ENCODE peak calls at places on chromosomes 4 and X, in ten cellular contexts. Z is fibroblast of the aortic adventitia; Q is effector CD4-positive, alpha-beta T cell; R is COLO829; I is H9; V is glomerular endothelial cell; N is activated gamma-delta T cell treated with Interleukin-2 at 50 U/mL for 16 hours; P is stimulated activated CD8-positive, alpha-beta memory T cell treated with anti-CD3 and anti-CD28 coated beads, Interleukin-7, amount 100 ng/mL, for 4 hours; K is glutamatergic neuron; T is aorta. S is an unnamed sample.
A peak's percentile ranks its signal among the peaks of the same experiment; 100 is the strongest.

GRCh38 chr4:38591617-38592337 is 72.2 kb upstream of the KLF3 start:
- DNase-seq in P (no peak), T (no peak), I (no peak), Z (peak; percentile 54), Q (no peak), R (no peak), N (no peak), K (no peak), V (no peak), S (no peak)

GRCh38 chrX:114344756-114345155 is 239.1 kb upstream of the HTR2C start:
- DNase-seq in P (no peak), I (no peak), K (no peak), N (no peak), Z (peak; percentile 51), T (no peak), V (no peak), R (peak; percentile 6), Q (no peak), S (peak; percentile 58)

GRCh38 chr4:57080781-57081650 is 29.2 kb downstream of the IGFBP7 start:
- DNase-seq in Z (peak; percentile 96), V (peak; percentile 92), N (no peak), T (peak; percentile 78), Q (no peak), P (no peak), I (no peak), R (peak; percentile 85), K (no peak), S (no peak)

GRCh38 chr4:1250921-1251772 is 2.2 kb upstream of the CTBP1 start:
- DNase-seq in T (peak; percentile 67), N (no peak), V (no peak), P (no peak), Z (no peak), I (no peak), Q (no peak), K (no peak), R (no peak), S (no peak)

GRCh38 chr4:145722561-145722960 is 42.6 kb downstream of the C4orf51 start:
- DNase-seq in N (no peak), K (no peak), I (no peak), Z (no peak), V (no peak), T (no peak), Q (no peak), R (no peak), P (no peak), S (peak; percentile 49)

GRCh38 chrX:47796433-47796906 is 40.2 kb upstream of the ZNF81 start:
- DNase-seq in K (no peak), P (no peak), Q (no peak), T (no peak), V (no peak), R (peak; percentile 14), I (no peak), Z (peak; percentile 64), N (no peak), S (no peak)

GRCh38 chr4:16337936-16338335 is 111.7 kb upstream of the TAPT1 start:
- DNase-seq in P (no peak), Q (no peak), T (no peak), I (no peak), K (no peak), V (no peak), N (no peak), R (no peak), Z (peak; percentile 52), S (no peak)

GRCh38 chr4:81062001-81062400 is 31.5 kb downstream of the BMP3 start:
- DNase-seq in N (no peak), T (no peak), V (no peak), P (no peak), Q (no peak), K (no peak), Z (no peak), I (no peak), R (no peak), S (no peak)

GRCh38 chrX:78658851-78659744 is at the start of gene RTL3:
- DNase-seq in P (no peak), Q (no peak), V (no peak), Z (peak; percentile 86), K (no peak), I (no peak), N (no peak), T (no peak), R (no peak), S (no peak)

GRCh38 chr4:1233641-1234277 is 15.2 kb downstream of the CTBP1 start:
- DNase-seq in K (no peak), R (no peak), Z (peak; percentile 44), T (peak; percentile 70), I (no peak), N (no peak), Q (no peak), V (no peak), P (no peak), S (no peak)

GRCh38 chrX:112844250-112844649 is 3.6 kb upstream of the AMOT start:
- DNase-seq in T (no peak), Q (no peak), P (no peak), N (no peak), V (no peak), R (no peak), K (no peak), Z (no peak), I (no peak), S (no peak)

GRCh38 chr4:128727658-128728057 is 81.8 kb upstream of the JADE1 start:
- DNase-seq in I (no peak), R (no peak), Q (no peak), T (no peak), N (no peak), K (no peak), V (no peak), Z (peak; percentile 8), P (no peak), S (no peak)

GRCh38 chrX:136880003-136880451 is 498 bp downstream of the RBMX start:
- DNase-seq in V (no peak), R (no peak), P (peak; percentile 7), Z (peak; percentile 19), T (no peak), I (no peak), K (peak; percentile 14), N (peak; percentile 22), Q (peak; percentile 28), S (peak; percentile 55)

GRCh38 chrX:153708415-153708814 is 15.8 kb downstream of the BCAP31 start:
- DNase-seq in Q (peak; percentile 7), Z (peak; percentile 75), R (peak; percentile 72), K (peak; percentile 78), N (no peak), T (no peak), P (no peak), I (peak; percentile 78), V (no peak), S (peak; percentile 69)

GRCh38 chrX:136765957-136766356 is 14.8 kb downstream of the ARHGEF6 start:
- DNase-seq in T (no peak), N (no peak), R (no peak), V (no peak), Q (no peak), Z (no peak), P (no peak), I (no peak), K (no peak), S (no peak)

GRCh38 chr4:2994917-2995316 is 31.5 kb downstream of the GRK4 start:
- DNase-seq in V (no peak), T (no peak), Z (no peak), I (no peak), N (no peak), Q (no peak), R (no peak), K (no peak), P (no peak), S (no peak)

GRCh38 chrX:68931345-68931744 is 102.5 kb downstream of the EFNB1 start:
- DNase-seq in T (no peak), V (no peak), K (no peak), R (no peak), I (no peak), N (no peak), Q (no peak), P (no peak), Z (no peak), S (no peak)

GRCh38 chrX:18172970-18173369 is 47.7 kb downstream of the BEND2 start:
- DNase-seq in I (no peak), Q (no peak), P (no peak), R (no peak), Z (no peak), T (no peak), V (no peak), K (no peak), N (no peak), S (no peak)

GRCh38 chr4:90060039-90060438 is 67.2 kb upstream of the CCSER1 start:
- DNase-seq in Q (no peak), P (no peak), K (peak; percentile 28), N (no peak), I (no peak), Z (no peak), T (no peak), R (no peak), V (no peak), S (no peak)

GRCh38 chr4:93237526-93237925 is 591.0 kb upstream of the ATOH1 start:
- DNase-seq in Z (no peak), T (no peak), I (no peak), V (no peak), K (no peak), R (no peak), N (no peak), P (no peak), Q (no peak), S (no peak)

GRCh38 chr4:2789801-2790582 is 2.9 kb upstream of the SH3BP2 start:
- DNase-seq in Z (no peak), I (no peak), N (no peak), T (peak; percentile 63), K (no peak), Q (no peak), V (no peak), P (no peak), R (no peak), S (no peak)

GRCh38 chrX:92231391-92231790 is 452.2 kb downstream of the PCDH11X start:
- DNase-seq in V (no peak), Z (no peak), R (no peak), I (no peak), T (no peak), N (no peak), P (no peak), K (no peak), Q (no peak), S (no peak)

GRCh38 chr4:145920205-145920604 is 18.4 kb downstream of the ZNF827 start:
- DNase-seq in K (no peak), T (no peak), I (no peak), V (no peak), Q (no peak), Z (peak; percentile 93), N (no peak), R (no peak), P (no peak), S (no peak)

GRCh38 chrX:136273986-136274385 is 22.8 kb upstream of the MAP7D3 start:
- DNase-seq in T (no peak), Q (no peak), R (no peak), I (no peak), Z (no peak), K (no peak), N (no peak), V (no peak), P (no peak), S (no peak)